ENCODE peak calls at places on chromosomes 5 and 9, in ten cellular contexts. One of them, this sample, is unnamed.

GRCh38 chr9:120886490-120886967 is 9.5 kb upstream of the PHF19 start:
- DNase-seq in AG10803: peak
- DNase-seq in colonic mucosa: no peak
- DNase-seq in psoas muscle: peak
- DNase-seq in endothelial cell: no peak
- DNase-seq in cardiac fibroblast: peak
- DNase-seq in uterus: no peak
- DNase-seq in tibial artery: no peak
- DNase-seq in gastrocnemius medialis: peak
- DNase-seq in GM06990: no peak
- DNase-seq in this sample: peak

GRCh38 chr5:128539038-128539429 is 989 bp upstream of the FBN2 start:
- DNase-seq in AG10803: no peak
- DNase-seq in colonic mucosa: no peak
- DNase-seq in psoas muscle: no peak
- DNase-seq in endothelial cell: no peak
- DNase-seq in cardiac fibroblast: peak
- DNase-seq in uterus: no peak
- DNase-seq in tibial artery: no peak
- DNase-seq in gastrocnemius medialis: no peak
- DNase-seq in GM06990: peak
- DNase-seq in this sample: no peak

GRCh38 chr5:145925803-145926202 is 10.6 kb upstream of the SH3RF2 start:
- DNase-seq in AG10803: peak
- DNase-seq in colonic mucosa: no peak
- DNase-seq in psoas muscle: no peak
- DNase-seq in endothelial cell: no peak
- DNase-seq in cardiac fibroblast: peak
- DNase-seq in uterus: no peak
- DNase-seq in tibial artery: no peak
- DNase-seq in gastrocnemius medialis: no peak
- DNase-seq in GM06990: no peak
- DNase-seq in this sample: no peak

GRCh38 chr9:18428621-18429020 is 45.3 kb upstream of the ADAMTSL1 start:
- DNase-seq in AG10803: peak
- DNase-seq in colonic mucosa: no peak
- DNase-seq in psoas muscle: no peak
- DNase-seq in endothelial cell: no peak
- DNase-seq in cardiac fibroblast: no peak
- DNase-seq in uterus: no peak
- DNase-seq in tibial artery: no peak
- DNase-seq in gastrocnemius medialis: no peak
- DNase-seq in GM06990: no peak
- DNase-seq in this sample: no peak

GRCh38 chr9:77575785-77576184 is 72.3 kb downstream of the GNA14 start:
- DNase-seq in AG10803: no peak
- DNase-seq in colonic mucosa: no peak
- DNase-seq in psoas muscle: no peak
- DNase-seq in endothelial cell: peak
- DNase-seq in cardiac fibroblast: peak
- DNase-seq in uterus: no peak
- DNase-seq in tibial artery: no peak
- DNase-seq in gastrocnemius medialis: no peak
- DNase-seq in GM06990: no peak
- DNase-seq in this sample: no peak

GRCh38 chr5:91020065-91020800 is 362.9 kb downstream of the ARRDC3 start:
- DNase-seq in AG10803: peak
- DNase-seq in colonic mucosa: no peak
- DNase-seq in psoas muscle: no peak
- DNase-seq in endothelial cell: no peak
- DNase-seq in cardiac fibroblast: peak
- DNase-seq in uterus: no peak
- DNase-seq in tibial artery: no peak
- DNase-seq in gastrocnemius medialis: no peak
- DNase-seq in GM06990: no peak
- DNase-seq in this sample: no peak

GRCh38 chr9:86046080-86046636 is 53.2 kb downstream of the GOLM1 start:
- DNase-seq in AG10803: no peak
- DNase-seq in colonic mucosa: peak
- DNase-seq in psoas muscle: no peak
- DNase-seq in endothelial cell: no peak
- DNase-seq in cardiac fibroblast: no peak
- DNase-seq in uterus: no peak
- DNase-seq in tibial artery: no peak
- DNase-seq in gastrocnemius medialis: no peak
- DNase-seq in GM06990: no peak
- DNase-seq in this sample: no peak

GRCh38 chr5:62268792-62269191 is 37.2 kb upstream of the KIF2A start:
- DNase-seq in AG10803: no peak
- DNase-seq in colonic mucosa: no peak
- DNase-seq in psoas muscle: no peak
- DNase-seq in endothelial cell: no peak
- DNase-seq in cardiac fibroblast: no peak
- DNase-seq in uterus: no peak
- DNase-seq in tibial artery: no peak
- DNase-seq in gastrocnemius medialis: no peak
- DNase-seq in GM06990: no peak
- DNase-seq in this sample: no peak

GRCh38 chr9:114465906-114466900 is 39.1 kb downstream of the WHRN start:
- DNase-seq in AG10803: no peak
- DNase-seq in colonic mucosa: no peak
- DNase-seq in psoas muscle: no peak
- DNase-seq in endothelial cell: no peak
- DNase-seq in cardiac fibroblast: no peak
- DNase-seq in uterus: no peak
- DNase-seq in tibial artery: peak
- DNase-seq in gastrocnemius medialis: no peak
- DNase-seq in GM06990: no peak
- DNase-seq in this sample: no peak

GRCh38 chr5:43639566-43639965 is 36.6 kb downstream of the NNT start:
- DNase-seq in AG10803: peak
- DNase-seq in colonic mucosa: no peak
- DNase-seq in psoas muscle: no peak
- DNase-seq in endothelial cell: no peak
- DNase-seq in cardiac fibroblast: peak
- DNase-seq in uterus: no peak
- DNase-seq in tibial artery: no peak
- DNase-seq in gastrocnemius medialis: no peak
- DNase-seq in GM06990: no peak
- DNase-seq in this sample: no peak

GRCh38 chr5:159240301-159240870 is 22.7 kb upstream of the UBLCP1 start:
- DNase-seq in AG10803: peak
- DNase-seq in colonic mucosa: no peak
- DNase-seq in psoas muscle: no peak
- DNase-seq in endothelial cell: no peak
- DNase-seq in cardiac fibroblast: peak
- DNase-seq in uterus: no peak
- DNase-seq in tibial artery: no peak
- DNase-seq in gastrocnemius medialis: no peak
- DNase-seq in GM06990: no peak
- DNase-seq in this sample: peak

GRCh38 chr5:141641634-141642278 is 5.0 kb downstream of the RELL2 start:
- DNase-seq in AG10803: peak
- DNase-seq in colonic mucosa: no peak
- DNase-seq in psoas muscle: no peak
- DNase-seq in endothelial cell: no peak
- DNase-seq in cardiac fibroblast: peak
- DNase-seq in uterus: no peak
- DNase-seq in tibial artery: no peak
- DNase-seq in gastrocnemius medialis: no peak
- DNase-seq in GM06990: no peak
- DNase-seq in this sample: peak
- TF ChIP-seq CTCF in AG10803: peak
- TF ChIP-seq CTCF in colonic mucosa: no peak
- TF ChIP-seq CTCF in psoas muscle: no peak
- TF ChIP-seq CTCF in endothelial cell: no peak
- TF ChIP-seq CTCF in cardiac fibroblast: peak
- TF ChIP-seq CTCF in uterus: no peak
- TF ChIP-seq CTCF in tibial artery: no peak
- TF ChIP-seq CTCF in gastrocnemius medialis: no peak
- TF ChIP-seq CTCF in GM06990: peak
- TF ChIP-seq CTCF in this sample: peak

DNA sequence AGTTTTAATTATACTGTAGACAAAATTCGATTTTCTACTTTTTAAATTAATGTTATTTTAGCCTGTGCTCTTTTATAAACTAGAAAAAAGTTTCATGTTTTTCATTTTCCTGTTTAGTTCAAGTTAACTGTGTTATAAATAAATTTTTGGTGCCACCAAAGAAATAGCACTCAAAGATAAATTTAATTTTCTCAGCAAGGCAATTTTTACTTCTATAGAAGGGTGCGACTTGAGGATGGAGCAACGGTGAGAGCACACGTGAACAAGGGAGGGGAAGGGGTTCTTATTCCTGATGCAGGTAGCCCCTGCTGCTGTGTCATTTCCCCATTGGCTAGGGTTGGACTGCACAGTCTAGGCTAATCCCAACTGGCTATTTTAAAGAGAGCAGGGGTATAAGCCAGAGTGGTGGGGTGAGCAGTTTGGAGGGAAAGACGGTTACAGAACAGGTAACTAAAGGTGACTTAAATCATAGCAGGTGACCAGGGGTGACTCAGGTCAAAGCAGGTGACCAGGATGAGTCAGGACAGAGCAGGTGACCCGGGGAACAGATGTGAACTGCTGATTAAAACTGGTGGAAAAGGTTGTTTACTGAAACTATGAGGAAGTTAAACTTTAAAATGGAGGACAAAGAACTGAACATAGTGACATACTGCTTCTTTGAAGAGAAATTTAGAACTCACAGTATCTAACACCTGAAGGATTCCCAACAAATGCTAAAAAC is 104.6 kb upstream of the GPBP1 start:
- DNase-seq in AG10803: no peak
- DNase-seq in colonic mucosa: no peak
- DNase-seq in psoas muscle: no peak
- DNase-seq in endothelial cell: no peak
- DNase-seq in cardiac fibroblast: no peak
- DNase-seq in uterus: no peak
- DNase-seq in tibial artery: no peak
- DNase-seq in gastrocnemius medialis: no peak
- DNase-seq in GM06990: no peak
- DNase-seq in this sample: no peak
- TF ChIP-seq CTCF in AG10803: no peak
- TF ChIP-seq CTCF in colonic mucosa: no peak
- TF ChIP-seq CTCF in psoas muscle: no peak
- TF ChIP-seq CTCF in endothelial cell: no peak
- TF ChIP-seq CTCF in cardiac fibroblast: no peak
- TF ChIP-seq CTCF in uterus: no peak
- TF ChIP-seq CTCF in tibial artery: no peak
- TF ChIP-seq CTCF in gastrocnemius medialis: no peak
- TF ChIP-seq CTCF in GM06990: no peak
- TF ChIP-seq CTCF in this sample: no peak

GRCh38 chr5:121752149-121752548 is 99.5 kb upstream of the FTMT start:
- DNase-seq in AG10803: no peak
- DNase-seq in colonic mucosa: no peak
- DNase-seq in psoas muscle: no peak
- DNase-seq in endothelial cell: no peak
- DNase-seq in cardiac fibroblast: no peak
- DNase-seq in uterus: no peak
- DNase-seq in tibial artery: no peak
- DNase-seq in gastrocnemius medialis: no peak
- DNase-seq in GM06990: no peak
- DNase-seq in this sample: no peak

GRCh38 chr5:121744577-121744976 is 107.1 kb upstream of the FTMT start:
- DNase-seq in AG10803: no peak
- DNase-seq in colonic mucosa: no peak
- DNase-seq in psoas muscle: no peak
- DNase-seq in endothelial cell: no peak
- DNase-seq in cardiac fibroblast: no peak
- DNase-seq in uterus: no peak
- DNase-seq in tibial artery: no peak
- DNase-seq in gastrocnemius medialis: no peak
- DNase-seq in GM06990: no peak
- DNase-seq in this sample: no peak

GRCh38 chr5:121748690-121749089 is 103.0 kb upstream of the FTMT start:
- DNase-seq in AG10803: no peak
- DNase-seq in colonic mucosa: no peak
- DNase-seq in psoas muscle: no peak
- DNase-seq in endothelial cell: no peak
- DNase-seq in cardiac fibroblast: no peak
- DNase-seq in uterus: no peak
- DNase-seq in tibial artery: no peak
- DNase-seq in gastrocnemius medialis: no peak
- DNase-seq in GM06990: no peak
- DNase-seq in this sample: no peak

GRCh38 chr5:121745407-121745806 is 106.3 kb upstream of the FTMT start:
- DNase-seq in AG10803: no peak
- DNase-seq in colonic mucosa: no peak
- DNase-seq in psoas muscle: no peak
- DNase-seq in endothelial cell: no peak
- DNase-seq in cardiac fibroblast: no peak
- DNase-seq in uterus: no peak
- DNase-seq in tibial artery: no peak
- DNase-seq in gastrocnemius medialis: no peak
- DNase-seq in GM06990: no peak
- DNase-seq in this sample: no peak

DNA sequence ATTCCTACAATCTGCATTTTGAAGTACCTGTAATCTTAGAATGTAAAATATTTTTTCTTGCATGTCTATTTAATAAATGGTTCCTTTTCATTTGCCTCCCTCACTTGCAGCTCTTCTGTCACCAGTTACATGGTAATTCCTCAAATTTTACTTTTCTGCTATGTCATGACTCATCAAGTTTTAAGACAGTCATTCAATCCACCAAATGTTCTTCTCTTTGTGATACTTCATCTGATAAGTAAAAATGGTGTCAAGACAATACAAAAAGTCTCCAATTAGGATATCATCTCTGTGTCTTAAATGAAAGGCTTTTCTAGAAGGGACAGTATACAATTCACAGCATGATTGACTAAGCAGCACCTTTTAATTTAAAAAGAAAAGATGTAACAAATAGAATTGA is 104.9 kb upstream of the FTMT start:
- DNase-seq in AG10803: no peak
- DNase-seq in colonic mucosa: no peak
- DNase-seq in psoas muscle: no peak
- DNase-seq in endothelial cell: no peak
- DNase-seq in cardiac fibroblast: no peak
- DNase-seq in uterus: no peak
- DNase-seq in tibial artery: no peak
- DNase-seq in gastrocnemius medialis: no peak
- DNase-seq in GM06990: no peak
- DNase-seq in this sample: no peak
- TF ChIP-seq CTCF in AG10803: no peak
- TF ChIP-seq CTCF in colonic mucosa: no peak
- TF ChIP-seq CTCF in psoas muscle: no peak
- TF ChIP-seq CTCF in endothelial cell: no peak
- TF ChIP-seq CTCF in cardiac fibroblast: no peak
- TF ChIP-seq CTCF in uterus: no peak
- TF ChIP-seq CTCF in tibial artery: no peak
- TF ChIP-seq CTCF in gastrocnemius medialis: no peak
- TF ChIP-seq CTCF in GM06990: no peak
- TF ChIP-seq CTCF in this sample: no peak

DNA sequence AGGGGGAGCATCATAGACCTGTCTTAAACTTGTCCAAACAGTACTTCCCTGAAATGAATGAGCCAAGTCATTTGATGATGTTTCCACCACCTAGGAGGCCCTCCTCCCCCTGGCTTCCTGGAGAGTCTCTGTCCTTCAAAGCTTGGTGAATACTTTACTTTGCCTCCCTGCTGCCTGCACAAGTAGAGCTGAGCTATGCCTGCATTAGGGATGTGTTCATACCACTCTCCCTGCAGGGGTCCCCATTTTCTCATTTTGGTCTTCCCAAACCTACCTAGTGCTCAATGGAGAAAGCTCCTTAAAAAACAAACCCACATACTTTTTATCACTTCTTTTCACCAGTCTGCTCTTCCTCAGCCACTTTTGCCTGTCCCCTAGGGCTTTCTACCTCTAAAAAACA is 7.7 kb downstream of the CCNI2 start:
- DNase-seq in AG10803: peak
- DNase-seq in colonic mucosa: no peak
- DNase-seq in psoas muscle: no peak
- DNase-seq in endothelial cell: peak
- DNase-seq in cardiac fibroblast: peak
- DNase-seq in uterus: no peak
- DNase-seq in tibial artery: no peak
- DNase-seq in gastrocnemius medialis: no peak
- DNase-seq in GM06990: no peak
- DNase-seq in this sample: peak
- TF ChIP-seq CTCF in AG10803: peak
- TF ChIP-seq CTCF in colonic mucosa: no peak
- TF ChIP-seq CTCF in psoas muscle: no peak
- TF ChIP-seq CTCF in endothelial cell: no peak
- TF ChIP-seq CTCF in cardiac fibroblast: peak
- TF ChIP-seq CTCF in uterus: no peak
- TF ChIP-seq CTCF in tibial artery: peak
- TF ChIP-seq CTCF in gastrocnemius medialis: no peak
- TF ChIP-seq CTCF in GM06990: no peak
- TF ChIP-seq CTCF in this sample: peak